ENCODE peak calls at places on chromosomes 5 and 9, in seven cellular contexts. X, I, D, Y, F, A and N are unnamed samples.
A peak's percentile ranks its signal among the peaks of the same experiment; 100 is the strongest.

GRCh38 chr9:114100536-114100935 is 1.4 kb upstream of the KIF12 start:
- DNase-seq in D (no peak), X (peak; percentile 1), F (no peak), Y (no peak), I (no peak), A (no peak), N (no peak)

GRCh38 chr5:20618353-20618752 is 630.4 kb upstream of the CDH18 start:
- DNase-seq in I (no peak), Y (no peak), X (no peak), F (no peak), D (no peak), A (no peak), N (no peak)

GRCh38 chr9:76431601-76432000 is 27.4 kb upstream of the GCNT1 start:
- DNase-seq in F (no peak), A (no peak), Y (no peak), X (no peak), D (no peak), I (no peak), N (no peak)

GRCh38 chr5:139271201-139272027 is 22.1 kb upstream of the MATR3 start:
- DNase-seq in A (no peak), X (no peak), I (no peak), Y (no peak), F (peak; percentile 79), D (no peak), N (peak; percentile 61)

GRCh38 chr9:129567842-129568559 is 52.9 kb downstream of the C9orf50 start:
- DNase-seq in D (peak; percentile 34), I (peak; percentile 64), A (no peak), X (peak; percentile 73), F (peak; percentile 89), Y (no peak), N (peak; percentile 26)

GRCh38 chr9:134738869-134739659 is 97.5 kb downstream of the COL5A1 start:
- DNase-seq in D (peak; percentile 73), Y (peak; percentile 25), A (peak; percentile 6), I (peak; percentile 78), F (peak; percentile 50), X (peak; percentile 79), N (peak; percentile 66)

GRCh38 chr9:17810728-17811634 is 232.1 kb downstream of the SH3GL2 start:
- DNase-seq in I (peak; percentile 17), A (no peak), F (peak; percentile 48), D (peak; percentile 14), Y (peak; percentile 37), X (no peak), N (peak; percentile 1)

GRCh38 chr9:121499177-121499426 is 542 bp downstream of the GGTA1 start:
- DNase-seq in D (no peak), X (no peak), A (no peak), Y (no peak), I (no peak), F (no peak), N (no peak)

GRCh38 chr9:69649566-69650260 is 22.5 kb downstream of the APBA1 start:
- DNase-seq in X (no peak), F (no peak), Y (no peak), D (no peak), I (no peak), A (no peak), N (no peak)

GRCh38 chr5:14728109-14728938 is 63.8 kb downstream of the OTULIN start:
- DNase-seq in A (no peak), Y (no peak), X (no peak), F (no peak), I (no peak), D (no peak), N (no peak)

GRCh38 chr9:120717194-120717593 is 2.9 kb upstream of the MEGF9 start:
- DNase-seq in X (no peak), I (no peak), A (no peak), F (no peak), Y (no peak), D (no peak), N (no peak)

GRCh38 chr5:72624641-72625236 is 117.5 kb upstream of the ZNF366 start:
- DNase-seq in Y (no peak), I (no peak), X (no peak), A (no peak), D (peak; percentile 38), F (peak; percentile 84), N (peak; percentile 71)